ENCODE peak calls at places on chromosomes 2 and 18, in ten cellular contexts. E is endodermal cell; N is CD8-positive, alpha-beta T cell; V is heart right ventricle; A is sigmoid colon; T is H9; X is colonic mucosa; Y is stomach; R is Peyer's patch; M is breast epithelium. Z is an unnamed sample.

GRCh38 chr2:1930956-1931914 is 186.9 kb upstream of the PXDN start:
- DNase-seq in E (peak; percentile 32), N (no peak), V (no peak), A (no peak), T (no peak), X (no peak), Y (no peak), R (no peak), M (no peak), Z (no peak)

GRCh38 chr2:63012541-63012940 is 38.1 kb upstream of the OTX1 start:
- DNase-seq in E (no peak), N (no peak), V (no peak), A (no peak), T (no peak), X (no peak), Y (no peak), R (no peak), M (no peak), Z (no peak)

GRCh38 chr2:10267551-10268465 is 34.9 kb upstream of the HPCAL1 start:
- DNase-seq in E (peak; percentile 72), N (no peak), V (no peak), A (peak; percentile 49), T (peak; percentile 61), X (peak; percentile 89), Y (peak; percentile 90), R (no peak), M (peak; percentile 72), Z (no peak)

GRCh38 chr2:173983414-173983871 is 18.3 kb upstream of the SP3 start:
- DNase-seq in E (no peak), N (no peak), V (no peak), A (no peak), T (no peak), X (no peak), Y (no peak), R (no peak), M (no peak), Z (no peak)

GRCh38 chr2:157840568-157841156 is 35.5 kb downstream of the ACVR1 start:
- DNase-seq in E (no peak), N (no peak), V (peak; percentile 47), A (no peak), T (peak; percentile 36), X (no peak), Y (peak; percentile 83), R (no peak), M (no peak), Z (no peak)

GRCh38 chr2:190636362-190636761 is 12.5 kb upstream of the NAB1 start:
- DNase-seq in E (no peak), N (no peak), V (no peak), A (no peak), T (no peak), X (no peak), Y (no peak), R (no peak), M (no peak), Z (peak; percentile 64)

GRCh38 chr2:692767-693166 is 15.6 kb upstream of the TMEM18 start:
- DNase-seq in E (no peak), N (no peak), V (no peak), A (no peak), T (no peak), X (no peak), Y (no peak), R (no peak), M (no peak), Z (no peak)

GRCh38 chr18:43719264-43719795 is 442.0 kb upstream of the SYT4 start:
- DNase-seq in E (peak; percentile 73), N (no peak), V (no peak), A (no peak), T (no peak), X (no peak), Y (no peak), R (no peak), M (no peak), Z (no peak)

DNA sequence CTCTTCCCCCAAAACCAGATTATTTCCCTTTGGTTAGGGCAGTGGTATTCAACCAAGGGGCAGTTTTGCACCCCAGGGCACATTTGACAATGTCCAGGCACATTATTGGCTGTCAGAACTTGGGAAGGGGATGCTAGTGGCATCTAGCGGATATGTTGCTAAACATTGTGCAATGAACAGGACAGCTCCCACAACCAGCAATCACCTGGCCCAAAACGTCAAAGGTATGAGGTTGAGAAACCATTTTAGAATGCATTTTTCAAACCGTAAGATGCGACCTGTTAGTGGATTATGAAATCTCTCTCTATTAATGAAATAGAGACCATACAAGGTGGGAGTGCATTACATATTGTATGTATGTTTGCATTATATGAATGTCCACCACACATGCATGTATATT is 54.2 kb downstream of the CD8B2 start:
- DNase-seq in E (no peak), N (no peak), V (no peak), A (no peak), T (no peak), X (no peak), Y (no peak), R (no peak), M (no peak), Z (no peak)
- TF ChIP-seq CTCF in E (no peak), N (no peak), V (no peak), A (no peak), T (no peak), X (no peak), Y (no peak), R (no peak), M (no peak), Z (no peak)

GRCh38 chr2:161123531-161124030 is 36.6 kb upstream of the TANK start:
- DNase-seq in E (no peak), N (no peak), V (no peak), A (no peak), T (no peak), X (peak; percentile 54), Y (no peak), R (no peak), M (no peak), Z (peak; percentile 66)

GRCh38 chr2:161122772-161123530 is 37.3 kb upstream of the TANK start:
- DNase-seq in E (peak; percentile 59), N (no peak), V (no peak), A (peak; percentile 75), T (no peak), X (peak; percentile 63), Y (no peak), R (no peak), M (no peak), Z (peak; percentile 87)

GRCh38 chr2:161119483-161119882 is 40.7 kb upstream of the TANK start:
- DNase-seq in E (no peak), N (no peak), V (no peak), A (no peak), T (no peak), X (no peak), Y (no peak), R (no peak), M (no peak), Z (no peak)

GRCh38 chr2:161120775-161121174 is 39.5 kb upstream of the TANK start:
- DNase-seq in E (peak; percentile 77), N (no peak), V (no peak), A (no peak), T (no peak), X (no peak), Y (no peak), R (no peak), M (no peak), Z (no peak)

DNA sequence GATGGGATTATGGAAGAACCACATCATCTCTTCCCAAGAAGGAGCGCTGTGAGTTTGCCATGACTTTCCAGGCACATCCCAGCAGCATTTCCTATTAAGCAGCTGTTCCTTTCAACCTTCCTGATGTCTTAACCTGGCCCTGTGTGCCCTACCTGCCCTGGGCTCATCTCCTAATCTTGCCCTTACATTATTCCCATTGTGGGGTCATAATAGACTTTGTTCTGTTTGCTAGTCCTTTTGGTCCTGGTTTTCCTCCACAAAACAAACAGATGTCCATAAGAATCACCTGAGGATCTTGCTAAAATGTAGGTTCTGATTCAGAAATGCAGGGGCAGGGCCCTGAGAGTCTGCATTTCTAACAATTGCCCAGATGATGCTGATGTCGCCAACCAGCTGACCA is 38.6 kb upstream of the TANK start:
- DNase-seq in E (no peak), N (no peak), V (no peak), A (no peak), T (no peak), X (no peak), Y (no peak), R (no peak), M (no peak), Z (no peak)
- H3K27ac ChIP-seq in E (no peak overlapping the region), N (no peak overlapping the region), V (no peak overlapping the region), A (no peak overlapping the region), T (no peak overlapping the region), X (no peak overlapping the region), Y (no peak overlapping the region), R (no peak overlapping the region), M (peak overlapping the region; percentile 91), Z (no peak overlapping the region)

GRCh38 chr18:73897517-73897916 is 250.1 kb downstream of the FBXO15 start:
- DNase-seq in E (peak; percentile 66), N (no peak), V (no peak), A (no peak), T (no peak), X (no peak), Y (no peak), R (no peak), M (no peak), Z (no peak)

GRCh38 chr18:73901589-73901988 is 246.0 kb downstream of the FBXO15 start:
- DNase-seq in E (no peak), N (no peak), V (no peak), A (no peak), T (no peak), X (no peak), Y (no peak), R (no peak), M (no peak), Z (no peak)

GRCh38 chr18:73895701-73896100 is 251.9 kb downstream of the FBXO15 start:
- DNase-seq in E (peak; percentile 82), N (no peak), V (no peak), A (no peak), T (peak; percentile 41), X (no peak), Y (no peak), R (no peak), M (no peak), Z (no peak)

GRCh38 chr18:73896685-73897084 is 250.9 kb downstream of the FBXO15 start:
- DNase-seq in E (no peak), N (no peak), V (no peak), A (no peak), T (no peak), X (no peak), Y (no peak), R (no peak), M (no peak), Z (no peak)

DNA sequence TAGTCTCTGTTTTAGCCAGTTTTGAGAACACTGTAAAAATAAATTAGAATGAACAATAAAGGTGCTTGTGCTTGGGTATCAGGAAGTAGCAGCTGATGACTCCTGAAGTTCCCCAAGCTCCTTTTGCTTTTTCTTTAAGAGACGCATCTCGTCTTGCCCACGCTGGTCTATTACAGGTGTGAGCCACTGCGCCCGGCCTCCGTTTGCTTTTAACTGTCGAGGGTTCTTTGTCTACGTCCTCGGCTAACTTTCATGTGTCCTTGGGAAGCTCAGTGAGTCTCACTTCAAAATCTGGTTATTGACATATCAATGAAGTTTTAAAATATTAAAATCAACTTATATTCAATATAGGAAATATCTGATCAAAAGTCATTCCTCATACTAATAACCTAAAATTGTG is 246.5 kb downstream of the FBXO15 start:
- DNase-seq in E (no peak), N (no peak), V (no peak), A (no peak), T (no peak), X (no peak), Y (no peak), R (no peak), M (no peak), Z (no peak)
- TF ChIP-seq CTCF in E (no peak), N (no peak), V (no peak), A (no peak), T (no peak), X (no peak), Y (no peak), R (no peak), M (no peak), Z (no peak)

GRCh38 chr2:61900246-61900645 is 5.2 kb upstream of the COMMD1 start:
- DNase-seq in E (no peak), N (no peak), V (no peak), A (no peak), T (no peak), X (no peak), Y (no peak), R (no peak), M (no peak), Z (no peak)

GRCh38 chr2:61910603-61911002 is 5.1 kb downstream of the COMMD1 start:
- DNase-seq in E (no peak), N (no peak), V (no peak), A (no peak), T (no peak), X (no peak), Y (no peak), R (no peak), M (no peak), Z (peak; percentile 5)

GRCh38 chr2:61911510-61911909 is 6.0 kb downstream of the COMMD1 start:
- DNase-seq in E (peak; percentile 58), N (no peak), V (no peak), A (no peak), T (no peak), X (no peak), Y (no peak), R (no peak), M (no peak), Z (peak; percentile 42)

GRCh38 chr2:61905372-61906186 is at the start of gene COMMD1:
- DNase-seq in E (peak; percentile 91), N (peak; percentile 86), V (peak; percentile 84), A (peak; percentile 85), T (peak; percentile 79), X (peak; percentile 89), Y (peak; percentile 86), R (peak; percentile 86), M (peak; percentile 78), Z (peak; percentile 31)

GRCh38 chr2:61906187-61906470 is 655 bp downstream of the COMMD1 start:
- DNase-seq in E (no peak), N (no peak), V (no peak), A (no peak), T (no peak), X (no peak), Y (no peak), R (no peak), M (no peak), Z (no peak)
- H3K27ac ChIP-seq in E (no peak overlapping the region), N (peak overlapping the region; percentile 43), V (no peak overlapping the region), A (peak overlapping the region; percentile 74), T (no peak overlapping the region), X (no peak overlapping the region), Y (peak overlapping the region; percentile 86), R (no peak overlapping the region), M (peak overlapping the region; percentile 80), Z (peak overlapping the region; percentile 34)

Z was measured in foreskin keratinocyte.